ENCODE peak calls at places on chromosomes 5 and 9, in six cellular contexts. F, E, C, L, X and S are unnamed samples.

GRCh38 chr9:120593250-120593954 is 13.4 kb upstream of the CDK5RAP2 start:
- ATAC-seq in F (no peak), E (no peak), C (no peak), L (no peak), X (no peak), S (no peak)

GRCh38 chr5:141094481-141095262 is at the start of gene PCDHB2:
- ATAC-seq in F (no peak), E (no peak), C (peak; percentile 97), L (peak; percentile 76), X (no peak), S (no peak)

GRCh38 chr9:8095531-8096223 is 296.1 kb upstream of the DMAC1 start:
- ATAC-seq in F (no peak), E (no peak), C (no peak), L (no peak), X (no peak), S (no peak)

GRCh38 chr9:127291379-127291778 is 26.8 kb downstream of the GARNL3 start:
- ATAC-seq in F (no peak), E (no peak), C (no peak), L (peak; percentile 57), X (no peak), S (no peak)

GRCh38 chr9:126838055-126838811 is 22.2 kb upstream of the ZBTB34 start:
- ATAC-seq in F (peak; percentile 64), E (no peak), C (no peak), L (no peak), X (no peak), S (no peak)

GRCh38 chr5:126741361-126741760 is 35.6 kb upstream of the LMNB1 start:
- ATAC-seq in F (no peak), E (no peak), C (no peak), L (no peak), X (no peak), S (no peak)

GRCh38 chr9:123408313-123409266 is 52.6 kb downstream of the CRB2 start:
- ATAC-seq in F (no peak), E (no peak), C (no peak), L (peak; percentile 85), X (no peak), S (no peak)

GRCh38 chr5:15594922-15595568 is 95.1 kb downstream of the FBXL7 start:
- ATAC-seq in F (no peak), E (no peak), C (no peak), L (no peak), X (no peak), S (no peak)

GRCh38 chr9:109052416-109052815 is 39.1 kb upstream of the CTNNAL1 start:
- ATAC-seq in F (no peak), E (no peak), C (no peak), L (no peak), X (no peak), S (no peak)

GRCh38 chr5:17398439-17398838 is 99.6 kb upstream of the TAF11L2 start:
- ATAC-seq in F (no peak), E (no peak), C (peak; percentile 74), L (no peak), X (no peak), S (peak; percentile 31)

GRCh38 chr5:59328801-59329296 is 564.7 kb downstream of the PDE4D start:
- ATAC-seq in F (no peak), E (no peak), C (no peak), L (peak; percentile 34), X (no peak), S (no peak)

GRCh38 chr9:108668191-108668940 is 187.4 kb downstream of the ACTL7B start:
- ATAC-seq in F (no peak), E (no peak), C (no peak), L (no peak), X (no peak), S (no peak)

GRCh38 chr9:86637515-86637914 is 283.3 kb upstream of the TUT7 start:
- ATAC-seq in F (no peak), E (no peak), C (no peak), L (peak; percentile 76), X (peak; percentile 20), S (no peak)

GRCh38 chr9:96021616-96022444 is 146.3 kb downstream of the ERCC6L2 start:
- ATAC-seq in F (peak; percentile 12), E (peak; percentile 23), C (no peak), L (peak; percentile 31), X (peak; percentile 25), S (no peak)

GRCh38 chr9:114621975-114622609 is 11.0 kb downstream of the TMEM268 start:
- ATAC-seq in F (no peak), E (no peak), C (peak; percentile 95), L (peak; percentile 90), X (peak; percentile 82), S (no peak)

GRCh38 chr5:41637424-41637823 is 127.0 kb upstream of the PLCXD3 start:
- ATAC-seq in F (no peak), E (no peak), C (no peak), L (no peak), X (no peak), S (no peak)

GRCh38 chr5:142151436-142152382 is 43.1 kb downstream of the NDFIP1 start:
- ATAC-seq in F (peak; percentile 62), E (peak; percentile 67), C (peak; percentile 70), L (peak; percentile 61), X (peak; percentile 73), S (no peak)